ENCODE peak calls at places on chromosomes 4 and X, in seven cellular contexts. O is cardiac muscle cell, C is progenitor cell of endocrine pancreas, W is osteocyte, G is ascending aorta, I is tibial nerve, L is adrenal gland. P is an unnamed sample.
A peak's percentile ranks its signal among the peaks of the same experiment; 100 is the strongest.

GRCh38 chr4:15162465-15163283 is 160.4 kb downstream of the CPEB2 start:
- DNase-seq in O (peak; percentile 68), C (no peak), G (no peak), W (no peak), L (no peak), I (no peak), P (no peak)

GRCh38 chrX:44012484-44013096 is 39.4 kb upstream of the NDP start:
- DNase-seq in L (peak; percentile 83), C (no peak), W (no peak), O (peak; percentile 50), I (no peak), G (peak; percentile 75), P (peak; percentile 79)

GRCh38 chr4:61580721-61581377 is 380.7 kb downstream of the ADGRL3 start:
- DNase-seq in G (no peak), W (no peak), C (no peak), O (no peak), I (no peak), L (no peak), P (no peak)

GRCh38 chr4:38605794-38606586 is 58.0 kb upstream of the KLF3 start:
- DNase-seq in W (peak; percentile 66), C (no peak), O (no peak), L (no peak), G (no peak), I (no peak), P (no peak)

GRCh38 chrX:135000516-135000915 is 9.7 kb downstream of the SMIM10 start:
- DNase-seq in G (no peak), W (no peak), L (no peak), O (no peak), I (no peak), C (no peak), P (no peak)

GRCh38 chr4:147157860-147158701 is 212.4 kb upstream of the TTC29 start:
- DNase-seq in W (peak; percentile 86), C (peak; percentile 33), G (no peak), L (peak; percentile 13), I (no peak), O (peak; percentile 62), P (peak; percentile 23)

GRCh38 chr4:20565075-20565721 is 135.1 kb upstream of the PACRGL start:
- DNase-seq in O (peak; percentile 65), G (no peak), W (no peak), I (no peak), C (no peak), L (no peak), P (no peak)

GRCh38 chr4:2745981-2746806 is 9.9 kb downstream of the TNIP2 start:
- DNase-seq in I (no peak), C (no peak), O (peak; percentile 17), G (peak; percentile 81), W (no peak), L (peak; percentile 92), P (peak; percentile 39)

GRCh38 chrX:155009994-155010472 is 12.5 kb downstream of the F8 start:
- DNase-seq in I (no peak), W (no peak), C (no peak), G (no peak), L (peak; percentile 32), O (peak; percentile 75), P (no peak)

GRCh38 chr4:20305976-20306375 is 54.3 kb downstream of the SLIT2 start:
- DNase-seq in I (no peak), C (no peak), O (peak; percentile 64), G (no peak), L (no peak), W (no peak), P (peak; percentile 15)

GRCh38 chr4:10032625-10033024 is 11.3 kb upstream of the SLC2A9 start:
- DNase-seq in L (peak; percentile 62), I (no peak), O (peak; percentile 77), C (no peak), W (no peak), G (peak; percentile 44), P (peak; percentile 52)

GRCh38 chr4:126269106-126269505 is 954.4 kb downstream of the FAT4 start:
- DNase-seq in W (no peak), C (no peak), L (no peak), G (no peak), O (peak; percentile 82), I (no peak), P (no peak)

GRCh38 chr4:74624351-74625151 is 169.8 kb downstream of the BTC start:
- DNase-seq in G (no peak), I (no peak), O (peak; percentile 95), C (no peak), W (no peak), L (no peak), P (peak; percentile 14)

GRCh38 chr4:184265566-184266351 is 48.1 kb upstream of the ENPP6 start:
- DNase-seq in L (no peak), I (no peak), G (no peak), O (peak; percentile 38), W (peak; percentile 44), C (no peak), P (peak; percentile 57)

GRCh38 chr4:177214935-177215334 is 94.7 kb upstream of the NEIL3 start:
- DNase-seq in C (no peak), G (no peak), I (no peak), W (no peak), L (no peak), O (no peak), P (no peak)

GRCh38 chrX:155263854-155264628 is at the start of gene RAB39B:
- DNase-seq in I (peak; percentile 11), L (peak; percentile 59), O (peak; percentile 61), G (peak; percentile 77), W (no peak), C (peak; percentile 12), P (peak; percentile 52)

GRCh38 chrX:114472788-114473187 is 111.1 kb upstream of the HTR2C start:
- DNase-seq in G (no peak), C (no peak), W (no peak), O (no peak), L (no peak), I (no peak), P (no peak)
- TF ChIP-seq CTCF in G (no peak), C (no peak), W (no peak), O (no peak), L (no peak), I (no peak), P (no peak)

GRCh38 chr4:170134821-170135220 is 45.1 kb upstream of the AADAT start:
- DNase-seq in C (no peak), G (no peak), W (no peak), O (no peak), I (no peak), L (no peak), P (no peak)

GRCh38 chr4:170139764-170140163 is 50.0 kb upstream of the AADAT start:
- DNase-seq in C (no peak), I (no peak), L (no peak), G (no peak), O (peak; percentile 5), W (no peak), P (no peak)

GRCh38 chr4:170137466-170137865 is 47.7 kb upstream of the AADAT start:
- DNase-seq in W (no peak), O (no peak), C (no peak), G (no peak), L (no peak), I (no peak), P (no peak)

DNA sequence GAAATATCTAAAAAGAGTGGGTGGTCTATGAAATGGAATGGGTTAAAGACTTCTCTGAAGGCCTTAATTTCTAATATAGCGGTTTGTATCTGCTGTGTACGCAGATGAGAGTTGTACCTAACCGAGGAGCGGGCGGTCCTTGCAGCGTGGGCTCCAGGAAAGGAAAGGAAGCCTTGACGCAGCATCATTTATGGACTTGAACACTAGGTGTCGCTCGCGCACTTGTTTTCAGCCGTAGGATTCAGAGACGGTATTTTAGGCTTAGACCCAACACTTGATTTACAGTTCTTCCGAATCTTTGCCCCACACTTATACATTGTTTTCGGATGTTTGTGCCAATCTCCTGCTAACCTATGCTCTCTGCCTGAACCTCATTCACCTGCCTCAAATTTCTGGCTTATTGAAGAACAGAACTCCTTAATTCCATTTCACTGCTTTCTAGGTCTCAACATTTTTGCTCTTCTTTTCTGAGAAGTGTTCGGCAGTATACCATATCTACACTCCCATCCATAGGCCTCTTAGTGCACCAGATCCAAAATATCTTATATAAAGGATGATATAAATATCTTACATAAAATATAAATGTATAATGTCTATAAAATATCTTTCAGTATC is 48.9 kb upstream of the AADAT start:
- DNase-seq in G (peak; percentile 81), I (peak; percentile 50), W (peak; percentile 88), C (peak; percentile 56), L (peak; percentile 45), O (peak; percentile 82), P (peak; percentile 72)
- TF ChIP-seq CTCF in G (peak; percentile 31), I (peak; percentile 53), W (peak; percentile 87), C (peak; percentile 88), L (peak; percentile 47), O (peak; percentile 81), P (peak; percentile 49)

GRCh38 chr4:54879576-54879975 is 221.8 kb downstream of the KIT start:
- DNase-seq in G (no peak), I (no peak), C (no peak), L (no peak), W (no peak), O (peak; percentile 80), P (no peak)

GRCh38 chr4:54877006-54877405 is 219.2 kb downstream of the KIT start:
- DNase-seq in W (no peak), C (no peak), L (no peak), G (no peak), I (no peak), O (no peak), P (no peak)

GRCh38 chr4:54882616-54883015 is 224.9 kb downstream of the KIT start:
- DNase-seq in L (no peak), C (no peak), O (peak; percentile 13), I (no peak), W (no peak), G (no peak), P (no peak)
- TF ChIP-seq CTCF in L (no peak), C (no peak), O (no peak), I (no peak), W (no peak), G (no peak), P (no peak)

DNA sequence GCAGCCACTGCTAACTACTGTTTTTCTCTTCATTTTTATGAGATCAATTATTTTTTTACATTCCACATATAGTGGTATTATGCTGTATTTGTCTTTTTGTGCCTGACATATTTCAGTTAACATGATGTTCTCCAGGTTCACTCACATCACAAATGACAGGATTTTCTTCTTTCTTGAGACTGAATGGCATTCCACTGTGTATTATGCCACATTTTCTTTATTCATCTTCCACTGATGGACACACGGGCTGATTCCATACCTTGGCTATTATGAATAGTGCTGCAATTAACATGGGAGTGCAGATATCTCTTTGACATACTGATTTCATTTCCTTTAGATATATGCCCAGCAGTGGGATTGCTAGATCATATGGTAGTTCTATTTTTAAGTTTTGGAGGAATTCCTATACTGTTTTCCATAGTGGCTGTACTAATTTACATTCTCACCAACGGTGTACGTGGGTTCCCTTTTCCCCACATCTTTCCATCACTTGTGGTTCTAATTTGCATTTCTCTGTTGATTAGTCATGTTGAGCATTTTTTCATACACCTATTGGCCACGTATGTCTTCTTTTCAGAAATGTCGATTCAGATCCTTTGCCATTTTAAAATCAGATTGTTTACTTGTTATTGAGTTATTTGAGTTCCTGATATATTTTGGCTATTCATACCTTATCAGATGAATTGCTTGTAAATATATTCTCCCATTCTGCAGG is 14.9 kb upstream of the ZCCHC4 start:
- DNase-seq in O (no peak), L (no peak), C (no peak), I (no peak), W (no peak), G (no peak), P (no peak)
- TF ChIP-seq CTCF in O (no peak), L (no peak), C (no peak), I (no peak), W (no peak), G (no peak), P (no peak)

GRCh38 chr4:87053802-87054767 is 119.3 kb downstream of the AFF1 start:
- DNase-seq in I (no peak), G (no peak), O (no peak), C (no peak), W (no peak), L (no peak), P (no peak)
- TF ChIP-seq CTCF in I (no peak), G (no peak), O (no peak), C (no peak), W (no peak), L (no peak), P (no peak)